ENCODE peak calls at places on chromosomes 1 and 21, in five cellular contexts. One of them, this sample, is unnamed.

GRCh38 chr1:53931523-53931922 is 14.0 kb downstream of the IFT25 start:
- DNase-seq in pancreas: no peak
- DNase-seq in ascending aorta: no peak
- DNase-seq in colonic mucosa: no peak
- DNase-seq in psoas muscle: no peak
- DNase-seq in this sample: no peak

GRCh38 chr21:43904316-43904925 is 39.4 kb downstream of the AGPAT3 start:
- DNase-seq in pancreas: no peak
- DNase-seq in colonic mucosa: no peak
- DNase-seq in psoas muscle: no peak
- DNase-seq in ascending aorta: no peak
- DNase-seq in this sample: no peak

GRCh38 chr1:117216718-117217117 is 6.0 kb upstream of the VTCN1 start:
- DNase-seq in psoas muscle: no peak
- DNase-seq in ascending aorta: no peak
- DNase-seq in pancreas: no peak
- DNase-seq in colonic mucosa: no peak
- DNase-seq in this sample: no peak

GRCh38 chr21:33332143-33332542 is 7.4 kb downstream of the IFNAR1 start:
- DNase-seq in psoas muscle: no peak
- DNase-seq in colonic mucosa: no peak
- DNase-seq in ascending aorta: no peak
- DNase-seq in pancreas: no peak
- DNase-seq in this sample: no peak

GRCh38 chr1:6059866-6060265 is 14.2 kb downstream of the KCNAB2 start:
- DNase-seq in colonic mucosa: no peak
- DNase-seq in ascending aorta: no peak
- DNase-seq in psoas muscle: no peak
- DNase-seq in pancreas: peak; percentile 43
- DNase-seq in this sample: no peak

GRCh38 chr1:156801409-156802121 is 15.1 kb downstream of the SH2D2A start:
- DNase-seq in psoas muscle: peak; percentile 41
- DNase-seq in ascending aorta: no peak
- DNase-seq in colonic mucosa: no peak
- DNase-seq in pancreas: no peak
- DNase-seq in this sample: no peak

GRCh38 chr1:27656157-27656893 is 15.7 kb downstream of the IFI6 start:
- DNase-seq in colonic mucosa: peak; percentile 40
- DNase-seq in ascending aorta: peak; percentile 63
- DNase-seq in psoas muscle: peak; percentile 80
- DNase-seq in pancreas: no peak
- DNase-seq in this sample: peak; percentile 75

GRCh38 chr1:119873166-119874025 is 22.9 kb downstream of the ADAM30 start:
- DNase-seq in pancreas: no peak
- DNase-seq in colonic mucosa: no peak
- DNase-seq in psoas muscle: no peak
- DNase-seq in ascending aorta: no peak
- DNase-seq in this sample: no peak

GRCh38 chr1:156697481-156697880 is 7.9 kb downstream of the CRABP2 start:
- DNase-seq in colonic mucosa: no peak
- DNase-seq in pancreas: no peak
- DNase-seq in ascending aorta: no peak
- DNase-seq in psoas muscle: no peak
- DNase-seq in this sample: no peak

GRCh38 chr1:214002472-214002871 is 14.7 kb downstream of the PROX1 start:
- DNase-seq in psoas muscle: no peak
- DNase-seq in colonic mucosa: no peak
- DNase-seq in ascending aorta: no peak
- DNase-seq in pancreas: no peak
- DNase-seq in this sample: no peak

GRCh38 chr1:83999316-83999819 is 436 bp upstream of the TTLL7 start:
- DNase-seq in ascending aorta: peak; percentile 22
- DNase-seq in psoas muscle: peak; percentile 77
- DNase-seq in pancreas: peak; percentile 89
- DNase-seq in colonic mucosa: peak; percentile 82
- DNase-seq in this sample: peak; percentile 83

GRCh38 chr1:29712801-29713200 is 476.5 kb downstream of the PTPRU start:
- DNase-seq in psoas muscle: no peak
- DNase-seq in ascending aorta: no peak
- DNase-seq in pancreas: peak; percentile 1
- DNase-seq in colonic mucosa: no peak
- DNase-seq in this sample: no peak

GRCh38 chr1:115557715-115558114 is 84.1 kb upstream of the VANGL1 start:
- DNase-seq in ascending aorta: no peak
- DNase-seq in psoas muscle: no peak
- DNase-seq in pancreas: no peak
- DNase-seq in colonic mucosa: no peak
- DNase-seq in this sample: no peak

GRCh38 chr21:15514073-15514946 is 215.5 kb upstream of the USP25 start:
- DNase-seq in pancreas: no peak
- DNase-seq in psoas muscle: no peak
- DNase-seq in colonic mucosa: peak; percentile 36
- DNase-seq in ascending aorta: no peak
- DNase-seq in this sample: no peak

GRCh38 chr21:42721341-42721824 is 68.0 kb downstream of the PDE9A start:
- DNase-seq in colonic mucosa: peak; percentile 69
- DNase-seq in ascending aorta: no peak
- DNase-seq in psoas muscle: no peak
- DNase-seq in pancreas: no peak
- DNase-seq in this sample: no peak

GRCh38 chr1:30729906-30730305 is 6.5 kb upstream of the MATN1 start:
- DNase-seq in ascending aorta: no peak
- DNase-seq in colonic mucosa: no peak
- DNase-seq in pancreas: peak; percentile 20
- DNase-seq in psoas muscle: no peak
- DNase-seq in this sample: no peak
- H3K36me3 ChIP-seq in ascending aorta: no peaks in the 10 kb centered on the region
- H3K36me3 ChIP-seq in colonic mucosa: no peaks in the 10 kb centered on the region
- H3K36me3 ChIP-seq in pancreas: peaks cover 3% of the 10 kb centered on the region
- H3K36me3 ChIP-seq in psoas muscle: no peaks in the 10 kb centered on the region
- H3K36me3 ChIP-seq in this sample: peaks cover 26% of the 10 kb centered on the region

DNA sequence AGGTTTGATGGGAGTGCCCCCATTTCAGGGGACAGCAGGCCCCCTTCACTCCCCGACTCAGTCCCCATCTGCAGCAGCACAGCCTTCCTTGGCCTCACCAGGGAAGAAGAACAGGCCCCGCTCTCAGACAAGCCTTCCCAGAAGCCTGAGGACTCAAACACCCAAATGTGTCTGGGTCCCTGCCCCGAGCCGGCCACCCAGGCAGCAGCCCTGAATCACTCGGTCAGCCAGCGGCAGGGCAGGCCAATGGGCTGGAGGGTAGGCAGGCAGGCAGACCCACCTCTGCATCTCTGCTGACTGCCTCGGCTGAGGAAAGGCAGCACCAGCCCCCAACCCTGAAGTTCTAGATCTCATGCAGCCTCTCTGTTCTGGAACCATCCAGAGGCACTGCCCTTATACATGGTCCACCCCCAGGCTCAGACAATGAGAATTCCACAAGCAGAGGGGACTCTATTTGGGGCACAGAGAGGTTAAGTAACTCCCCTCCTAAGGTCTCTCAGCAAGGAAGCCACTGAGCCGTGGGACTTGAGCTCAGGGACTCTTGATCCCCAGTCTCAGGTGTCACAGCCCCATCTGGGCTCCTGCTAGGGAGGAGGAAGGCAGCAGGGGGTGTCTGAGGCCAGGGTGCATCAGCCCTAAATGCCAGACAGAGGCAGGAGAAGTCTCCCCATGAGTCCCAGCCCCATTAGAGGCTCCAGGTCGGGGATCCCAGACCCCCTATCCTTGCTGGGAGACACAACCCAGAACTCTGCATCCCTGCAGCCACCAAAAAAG is 33.2 kb upstream of the RUNX3 start:
- DNase-seq in psoas muscle: no peak
- DNase-seq in ascending aorta: no peak
- DNase-seq in pancreas: no peak
- DNase-seq in colonic mucosa: no peak
- DNase-seq in this sample: no peak
- TF ChIP-seq CTCF in psoas muscle: no peak
- TF ChIP-seq CTCF in ascending aorta: no peak
- TF ChIP-seq CTCF in pancreas: no peak
- TF ChIP-seq CTCF in colonic mucosa: no peak
- TF ChIP-seq CTCF in this sample: no peak

GRCh38 chr1:93598861-93599439 is 82.7 kb downstream of the BCAR3 start:
- DNase-seq in colonic mucosa: no peak
- DNase-seq in psoas muscle: no peak
- DNase-seq in ascending aorta: no peak
- DNase-seq in pancreas: no peak
- DNase-seq in this sample: no peak
- H3K36me3 ChIP-seq in colonic mucosa: no peaks in the 10 kb centered on the region
- H3K36me3 ChIP-seq in psoas muscle: no peaks in the 10 kb centered on the region
- H3K36me3 ChIP-seq in ascending aorta: no peaks in the 10 kb centered on the region
- H3K36me3 ChIP-seq in pancreas: no peaks in the 10 kb centered on the region
- H3K36me3 ChIP-seq in this sample: no peaks in the 10 kb centered on the region

GRCh38 chr1:181583598-181583997 is 100.3 kb downstream of the CACNA1E start:
- DNase-seq in pancreas: no peak
- DNase-seq in ascending aorta: no peak
- DNase-seq in colonic mucosa: peak; percentile 23
- DNase-seq in psoas muscle: no peak
- DNase-seq in this sample: no peak
- TF ChIP-seq CTCF in pancreas: peak; percentile 39
- TF ChIP-seq CTCF in ascending aorta: no peak
- TF ChIP-seq CTCF in colonic mucosa: no peak
- TF ChIP-seq CTCF in psoas muscle: peak; percentile 18
- TF ChIP-seq CTCF in this sample: peak; percentile 29

DNA sequence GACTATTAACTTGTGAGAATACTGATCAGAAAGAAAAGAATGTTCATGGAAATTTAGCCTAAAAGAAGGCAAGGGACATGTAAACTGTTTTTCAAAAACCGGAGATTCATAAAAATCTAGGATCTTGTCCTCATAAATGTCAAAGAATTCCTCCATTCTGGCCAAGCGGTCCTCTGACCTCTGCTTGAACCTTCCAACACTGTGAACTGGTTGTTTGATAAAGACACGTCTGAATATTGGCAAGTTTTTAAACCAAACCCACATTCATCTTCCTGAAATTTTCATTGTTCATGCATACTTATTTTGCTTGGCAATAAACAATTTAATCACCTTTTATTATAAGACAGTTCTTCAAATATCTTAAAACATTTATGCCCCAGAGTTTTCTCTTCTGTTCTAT is 19.8 kb downstream of the ASPM start:
- DNase-seq in ascending aorta: no peak
- DNase-seq in pancreas: no peak
- DNase-seq in colonic mucosa: no peak
- DNase-seq in psoas muscle: no peak
- DNase-seq in this sample: no peak
- H3K36me3 ChIP-seq in ascending aorta: no peaks in the 10 kb centered on the region
- H3K36me3 ChIP-seq in pancreas: no peaks in the 10 kb centered on the region
- H3K36me3 ChIP-seq in colonic mucosa: no peaks in the 10 kb centered on the region
- H3K36me3 ChIP-seq in psoas muscle: no peaks in the 10 kb centered on the region
- H3K36me3 ChIP-seq in this sample: no peaks in the 10 kb centered on the region

GRCh38 chr1:10586125-10586524 is 111.4 kb downstream of the PEX14 start:
- DNase-seq in psoas muscle: no peak
- DNase-seq in colonic mucosa: no peak
- DNase-seq in pancreas: no peak
- DNase-seq in ascending aorta: no peak
- DNase-seq in this sample: no peak
- TF ChIP-seq CTCF in psoas muscle: no peak
- TF ChIP-seq CTCF in colonic mucosa: no peak
- TF ChIP-seq CTCF in pancreas: no peak
- TF ChIP-seq CTCF in ascending aorta: no peak
- TF ChIP-seq CTCF in this sample: no peak

DNA sequence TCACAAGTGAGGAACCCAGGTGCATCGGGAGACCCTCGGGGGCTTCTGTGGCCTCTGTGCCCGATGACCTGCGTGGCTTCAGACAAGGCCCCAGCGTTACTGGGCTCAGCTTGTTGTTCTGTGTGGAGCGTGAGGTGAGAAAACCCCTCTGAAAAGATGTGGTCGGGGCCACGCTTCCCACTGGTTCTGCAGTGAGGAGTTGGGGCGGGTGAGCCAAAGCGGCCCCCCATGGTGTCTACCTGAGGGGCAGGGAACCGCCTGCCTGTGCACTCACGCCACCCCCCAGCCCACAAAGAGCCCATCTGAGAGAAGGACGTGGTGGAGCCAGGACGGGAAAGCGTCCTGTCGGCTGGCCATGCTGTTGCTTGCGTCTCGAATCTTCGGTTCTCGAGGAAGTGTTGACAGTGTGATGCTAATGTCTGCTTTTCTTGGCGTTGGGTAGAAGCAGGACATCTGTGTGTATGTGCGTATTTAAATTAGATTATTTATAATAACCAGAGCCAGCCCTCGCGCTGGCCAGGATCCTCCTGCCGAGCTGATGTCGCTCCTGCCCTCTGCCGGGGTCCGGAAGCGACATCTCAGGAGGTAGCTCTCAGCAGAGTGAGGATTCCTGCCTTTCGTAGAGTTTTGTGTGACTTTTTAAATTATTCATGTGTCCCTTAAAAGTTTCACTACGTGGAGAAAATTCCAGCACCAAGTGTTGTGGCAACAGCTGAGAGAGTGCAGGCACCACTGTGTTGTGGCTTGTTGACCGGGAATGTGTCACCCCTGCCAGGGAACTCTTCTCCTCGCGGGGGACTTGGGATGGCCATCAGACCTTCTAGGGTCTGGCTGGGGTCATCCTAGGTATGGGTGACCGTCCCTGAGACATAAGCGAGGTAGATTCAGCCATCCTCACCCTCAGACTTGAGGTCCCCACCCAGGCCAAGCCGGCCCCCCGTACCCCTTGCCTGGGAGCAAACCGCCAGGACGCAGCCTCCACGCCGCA is 15.3 kb downstream of the TMEM201 start:
- DNase-seq in pancreas: peak; percentile 38
- DNase-seq in ascending aorta: no peak
- DNase-seq in colonic mucosa: no peak
- DNase-seq in psoas muscle: no peak
- DNase-seq in this sample: no peak
- H3K36me3 ChIP-seq in pancreas: peaks cover 20% of the 10 kb centered on the region
- H3K36me3 ChIP-seq in ascending aorta: peaks cover 45% of the 10 kb centered on the region
- H3K36me3 ChIP-seq in colonic mucosa: no peaks in the 10 kb centered on the region
- H3K36me3 ChIP-seq in psoas muscle: peaks cover 3% of the 10 kb centered on the region
- H3K36me3 ChIP-seq in this sample: peaks cover 67% of the 10 kb centered on the region

GRCh38 chr1:162633327-162633762 is 1.1 kb downstream of the DDR2 start:
- DNase-seq in psoas muscle: no peak
- DNase-seq in pancreas: no peak
- DNase-seq in ascending aorta: no peak
- DNase-seq in colonic mucosa: no peak
- DNase-seq in this sample: no peak
- TF ChIP-seq CTCF in psoas muscle: no peak
- TF ChIP-seq CTCF in pancreas: no peak
- TF ChIP-seq CTCF in ascending aorta: no peak
- TF ChIP-seq CTCF in colonic mucosa: no peak
- TF ChIP-seq CTCF in this sample: no peak

DNA sequence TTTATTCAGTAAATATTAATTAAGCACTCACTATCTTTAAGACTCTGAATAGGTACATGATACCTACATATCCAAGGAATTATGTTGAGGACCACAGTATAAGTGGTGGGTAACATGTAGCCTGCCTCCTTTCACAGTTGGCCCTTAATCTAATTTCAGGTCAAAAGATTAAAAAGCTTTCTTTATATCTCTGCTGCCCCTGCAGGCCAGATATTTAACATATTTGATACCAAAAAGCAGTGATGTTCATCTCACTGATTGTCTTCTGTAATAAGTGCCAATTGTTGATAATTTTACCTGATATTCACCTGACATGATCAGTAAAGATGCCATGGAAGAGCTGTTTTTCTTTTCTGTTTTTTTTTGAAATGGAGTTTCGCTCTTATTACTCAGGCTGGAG is 36.5 kb downstream of the RLF start:
- DNase-seq in colonic mucosa: no peak
- DNase-seq in psoas muscle: no peak
- DNase-seq in ascending aorta: no peak
- DNase-seq in pancreas: no peak
- DNase-seq in this sample: no peak
- H3K36me3 ChIP-seq in colonic mucosa: no peaks in the 10 kb centered on the region
- H3K36me3 ChIP-seq in psoas muscle: no peaks in the 10 kb centered on the region
- H3K36me3 ChIP-seq in ascending aorta: peaks cover 18% of the 10 kb centered on the region
- H3K36me3 ChIP-seq in pancreas: no peaks in the 10 kb centered on the region
- H3K36me3 ChIP-seq in this sample: peaks cover 74% of the 10 kb centered on the region